ENCODE peak calls at places on chromosomes 5 and 9, in four cellular contexts. One of them, this sample, is unnamed.

GRCh38 chr5:21646469-21646868 is 1206.7 kb downstream of the CDH12 start:
- DNase-seq in GM12891: no peak
- DNase-seq in HL-60: no peak
- DNase-seq in GM12878: no peak
- DNase-seq in this sample: no peak

GRCh38 chr9:137611623-137612609 is 6.4 kb downstream of the ARRDC1 start:
- DNase-seq in GM12891: no peak
- DNase-seq in HL-60: no peak
- DNase-seq in GM12878: no peak
- DNase-seq in this sample: peak; percentile 42

GRCh38 chr5:147445093-147445492 is 64.8 kb downstream of the DPYSL3 start:
- DNase-seq in GM12891: no peak
- DNase-seq in HL-60: no peak
- DNase-seq in GM12878: no peak
- DNase-seq in this sample: no peak

GRCh38 chr5:611731-612486 is at the start of gene CEP72:
- DNase-seq in GM12891: peak; percentile 97
- DNase-seq in HL-60: peak; percentile 72
- DNase-seq in GM12878: peak; percentile 40
- DNase-seq in this sample: peak; percentile 98

GRCh38 chr5:158570502-158570901 is 529.2 kb downstream of the EBF1 start:
- DNase-seq in GM12891: no peak
- DNase-seq in HL-60: no peak
- DNase-seq in GM12878: no peak
- DNase-seq in this sample: no peak

GRCh38 chr5:178573216-178573615 is 17.0 kb downstream of the COL23A1 start:
- DNase-seq in GM12891: no peak
- DNase-seq in HL-60: no peak
- DNase-seq in GM12878: no peak
- DNase-seq in this sample: no peak

GRCh38 chr5:6106756-6107155 is 271.6 kb downstream of the MED10 start:
- DNase-seq in GM12891: no peak
- DNase-seq in HL-60: no peak
- DNase-seq in GM12878: no peak
- DNase-seq in this sample: no peak

GRCh38 chr9:130995399-130995941 is 13.5 kb upstream of the LAMC3 start:
- DNase-seq in GM12891: no peak
- DNase-seq in HL-60: peak; percentile 49
- DNase-seq in GM12878: no peak
- DNase-seq in this sample: peak; percentile 68

GRCh38 chr5:1704676-1705075 is 95.0 kb downstream of the MRPL36 start:
- DNase-seq in GM12891: no peak
- DNase-seq in HL-60: no peak
- DNase-seq in GM12878: no peak
- DNase-seq in this sample: no peak

GRCh38 chr5:45042283-45042682 is 233.5 kb downstream of the MRPS30 start:
- DNase-seq in GM12891: no peak
- DNase-seq in HL-60: no peak
- DNase-seq in GM12878: no peak
- DNase-seq in this sample: no peak

DNA sequence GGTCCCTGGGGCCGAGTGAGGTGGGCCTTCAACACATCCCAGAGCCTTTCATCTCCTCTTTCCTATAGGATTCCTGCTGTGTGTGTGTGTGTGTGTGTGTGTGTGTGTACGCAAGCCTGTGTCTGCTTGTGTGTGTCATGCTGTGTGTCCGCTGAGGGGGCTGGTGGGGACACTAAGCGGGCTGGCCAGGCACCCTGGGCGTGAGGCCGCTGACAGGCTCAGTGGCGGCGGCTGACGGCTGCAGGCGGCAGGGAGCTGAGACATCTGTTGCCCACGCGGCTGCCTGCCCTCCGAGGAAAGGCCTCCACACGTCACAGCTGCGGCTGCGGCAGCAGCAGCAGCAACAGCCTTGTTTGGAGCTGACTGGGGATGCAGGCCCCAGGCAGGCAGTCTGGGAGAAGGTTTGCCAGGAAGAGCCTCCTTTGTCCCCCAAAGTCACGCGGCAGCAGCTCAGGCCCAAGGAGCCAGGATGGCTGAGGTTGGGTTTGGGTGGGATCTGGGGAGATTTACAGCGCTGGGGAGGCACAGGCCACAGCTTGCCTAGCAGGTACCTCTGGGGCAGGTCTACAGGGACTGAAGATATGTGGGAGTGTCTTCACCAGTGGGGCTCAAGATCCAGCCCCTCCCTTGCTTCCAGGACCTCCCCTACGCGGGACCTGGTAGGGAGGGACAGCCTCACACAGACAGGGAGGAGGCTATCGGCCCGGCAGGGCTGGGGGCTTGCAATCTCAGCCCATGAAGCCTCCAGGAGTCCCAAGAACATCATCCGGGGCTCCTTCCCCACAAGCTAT is 1.8 kb downstream of the PDLIM4 start:
- DNase-seq in GM12891: no peak
- DNase-seq in HL-60: no peak
- DNase-seq in GM12878: no peak
- DNase-seq in this sample: peak; percentile 69
- TF ChIP-seq SPI1 in GM12891: no peak
- TF ChIP-seq SPI1 in HL-60: no peak
- TF ChIP-seq SPI1 in GM12878: no peak
- TF ChIP-seq SPI1 in this sample: no peak

GRCh38 chr9:95511232-95511951 is 5.4 kb downstream of the PTCH1 start:
- DNase-seq in GM12891: no peak
- DNase-seq in HL-60: no peak
- DNase-seq in GM12878: no peak
- DNase-seq in this sample: no peak
- TF ChIP-seq SPI1 in GM12891: no peak
- TF ChIP-seq SPI1 in HL-60: no peak
- TF ChIP-seq SPI1 in GM12878: no peak
- TF ChIP-seq SPI1 in this sample: no peak

GRCh38 chr5:57665146-57665936 is 182.7 kb upstream of the ACTBL2 start:
- DNase-seq in GM12891: no peak
- DNase-seq in HL-60: no peak
- DNase-seq in GM12878: no peak
- DNase-seq in this sample: no peak
- TF ChIP-seq SPI1 in GM12891: no peak
- TF ChIP-seq SPI1 in HL-60: no peak
- TF ChIP-seq SPI1 in GM12878: no peak
- TF ChIP-seq SPI1 in this sample: no peak

GRCh38 chr5:126801992-126802294 is 25.0 kb downstream of the LMNB1 start:
- DNase-seq in GM12891: no peak
- DNase-seq in HL-60: no peak
- DNase-seq in GM12878: no peak
- DNase-seq in this sample: no peak
- TF ChIP-seq SPI1 in GM12891: no peak
- TF ChIP-seq SPI1 in HL-60: no peak
- TF ChIP-seq SPI1 in GM12878: no peak
- TF ChIP-seq SPI1 in this sample: no peak

GRCh38 chr5:154472871-154473580 is 5.0 kb downstream of the HAND1 start:
- DNase-seq in GM12891: no peak
- DNase-seq in HL-60: no peak
- DNase-seq in GM12878: no peak
- DNase-seq in this sample: no peak
- TF ChIP-seq SPI1 in GM12891: no peak
- TF ChIP-seq SPI1 in HL-60: no peak
- TF ChIP-seq SPI1 in GM12878: no peak
- TF ChIP-seq SPI1 in this sample: no peak

DNA sequence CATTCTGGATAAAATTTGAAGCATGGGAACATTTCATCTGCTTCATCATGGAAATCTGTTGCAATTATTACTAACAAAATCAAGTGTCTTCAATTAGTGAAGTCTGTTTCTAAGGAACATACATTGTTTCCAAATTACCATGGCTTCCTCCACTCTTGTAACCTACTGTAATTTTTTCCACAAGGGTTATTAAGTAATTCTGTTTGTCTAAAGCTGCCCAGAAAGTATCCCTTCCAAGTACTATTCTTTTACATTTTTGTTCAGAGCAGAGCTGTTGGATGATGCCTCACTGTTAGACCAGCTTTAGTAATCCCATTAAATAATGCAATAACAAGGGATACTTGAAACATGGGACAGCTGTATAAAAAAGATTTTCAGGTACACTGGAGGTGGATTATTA is 483.5 kb upstream of the CD180 start:
- DNase-seq in GM12891: no peak
- DNase-seq in HL-60: no peak
- DNase-seq in GM12878: no peak
- DNase-seq in this sample: no peak
- TF ChIP-seq SPI1 in GM12891: no peak
- TF ChIP-seq SPI1 in HL-60: no peak
- TF ChIP-seq SPI1 in GM12878: no peak
- TF ChIP-seq SPI1 in this sample: no peak

GRCh38 chr5:84197542-84197941 is 187.1 kb downstream of the EDIL3 start:
- DNase-seq in GM12891: no peak
- DNase-seq in HL-60: no peak
- DNase-seq in GM12878: no peak
- DNase-seq in this sample: no peak
- TF ChIP-seq SPI1 in GM12891: peak; percentile 67
- TF ChIP-seq SPI1 in HL-60: peak; percentile 54
- TF ChIP-seq SPI1 in GM12878: peak; percentile 68
- TF ChIP-seq SPI1 in this sample: no peak

DNA sequence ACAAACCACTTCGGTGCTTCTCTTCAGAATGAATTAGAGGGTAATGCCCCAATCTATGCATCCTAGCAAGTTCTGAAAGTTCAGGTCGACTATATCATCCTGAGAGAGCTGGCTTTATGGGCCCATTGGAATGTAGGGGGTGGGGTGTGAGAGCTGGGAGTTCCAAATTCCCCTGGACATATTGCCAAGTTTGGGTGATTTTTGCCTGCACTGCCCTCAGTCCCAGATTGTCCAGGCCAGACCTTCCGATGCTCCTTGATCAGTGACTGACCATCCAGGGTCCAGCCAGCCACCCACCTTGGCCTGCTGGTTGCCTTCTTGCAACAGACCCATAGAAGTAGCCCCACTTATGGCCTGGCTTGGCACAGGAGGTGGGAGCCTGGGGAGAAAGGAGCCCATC is 47.8 kb upstream of the CXCL14 start:
- DNase-seq in GM12891: no peak
- DNase-seq in HL-60: no peak
- DNase-seq in GM12878: no peak
- DNase-seq in this sample: no peak
- TF ChIP-seq SPI1 in GM12891: no peak
- TF ChIP-seq SPI1 in HL-60: no peak
- TF ChIP-seq SPI1 in GM12878: no peak
- TF ChIP-seq SPI1 in this sample: no peak

This sample was measured in K562.